ENCODE peak calls at places on chromosome 3, in four cellular contexts. S, B, I and U are unnamed samples.

GRCh38 chr3:123113889-123114450 is 47.1 kb downstream of the PDIA5 start:
- DNase-seq in I (no peak), S (no peak), B (no peak), U (no peak)

GRCh38 chr3:159534496-159534895 is 454.1 kb upstream of the IL12A start:
- DNase-seq in S (no peak), I (no peak), B (no peak), U (no peak)

GRCh38 chr3:56854856-56855620 is 53.3 kb upstream of the ARHGEF3 start:
- DNase-seq in B (no peak), I (no peak), S (no peak), U (no peak)

GRCh38 chr3:69294014-69294771 is 91.7 kb downstream of the FRMD4B start:
- DNase-seq in S (peak), B (no peak), I (no peak), U (peak)

GRCh38 chr3:14788644-14789043 is 30.1 kb upstream of the FGD5 start:
- DNase-seq in S (no peak), I (no peak), B (no peak), U (no peak)

GRCh38 chr3:146896711-146897110 is 291.6 kb upstream of the PLSCR5 start:
- DNase-seq in S (no peak), I (no peak), B (no peak), U (no peak)

GRCh38 chr3:136141296-136141785 is 54.8 kb downstream of the MSL2 start:
- DNase-seq in S (no peak), I (no peak), B (no peak), U (no peak)

GRCh38 chr3:8712045-8712870 is 21.3 kb upstream of the CAV3 start:
- DNase-seq in S (peak), B (no peak), I (no peak), U (no peak)

GRCh38 chr3:23865595-23866396 is 51.0 kb downstream of the NKIRAS1 start:
- DNase-seq in I (no peak), B (no peak), S (peak), U (peak)

GRCh38 chr3:63824309-63824708 is 5.2 kb downstream of the C3orf49 start:
- DNase-seq in I (no peak), B (no peak), S (no peak), U (no peak)

GRCh38 chr3:46395210-46395661 is 11.6 kb downstream of the CCR5AS start:
- DNase-seq in B (no peak), S (no peak), I (no peak), U (no peak)

GRCh38 chr3:14210843-14211594 is 32.4 kb downstream of the LSM3 start:
- DNase-seq in S (no peak), B (no peak), I (no peak), U (no peak)

GRCh38 chr3:32366638-32367368 is 24.9 kb upstream of the CMTM7 start:
- DNase-seq in I (no peak), S (no peak), B (no peak), U (peak)

GRCh38 chr3:8443829-8444791 is 57.5 kb upstream of the LMCD1 start:
- DNase-seq in I (peak), B (peak), S (peak), U (no peak)

GRCh38 chr3:6770376-6770648 is 90.6 kb upstream of the GRM7 start:
- DNase-seq in I (no peak), B (no peak), S (no peak), U (no peak)

GRCh38 chr3:44179251-44179650 is 62.4 kb upstream of the TOPAZ1 start:
- DNase-seq in S (no peak), I (no peak), B (no peak), U (no peak)

GRCh38 chr3:144265527-144266100 is 294.0 kb downstream of the DIPK2A start:
- DNase-seq in S (no peak), B (no peak), I (no peak), U (no peak)

GRCh38 chr3:180278583-180279188 is 241.9 kb upstream of the PEX5L start:
- DNase-seq in B (no peak), I (no peak), S (no peak), U (peak)

GRCh38 chr3:33131328-33132018 is 17.7 kb downstream of the CRTAP start:
- DNase-seq in B (no peak), S (no peak), I (no peak), U (peak)

GRCh38 chr3:184481924-184482671 is 79.5 kb upstream of the EPHB3 start:
- DNase-seq in I (no peak), S (no peak), B (no peak), U (no peak)

GRCh38 chr3:179304605-179305004 is 18.2 kb upstream of the ZNF639 start:
- DNase-seq in I (no peak), S (no peak), B (no peak), U (no peak)

GRCh38 chr3:139173372-139174108 is 128.8 kb upstream of the PRR23C start:
- DNase-seq in I (no peak), B (no peak), S (no peak), U (no peak)

GRCh38 chr3:100634493-100635272 is 25.3 kb downstream of the ADGRG7 start:
- DNase-seq in B (no peak), I (no peak), S (no peak), U (peak)

GRCh38 chr3:161314836-161315391 is 56.4 kb downstream of the SPTSSB start:
- DNase-seq in I (no peak), B (no peak), S (peak), U (peak)

GRCh38 chr3:195162033-195162669 is 108.8 kb downstream of the XXYLT1 start:
- DNase-seq in B (no peak), I (no peak), S (no peak), U (peak)

GRCh38 chr3:852033-852432 is 240.8 kb upstream of the CNTN6 start:
- DNase-seq in I (no peak), S (no peak), B (no peak), U (peak)

GRCh38 chr3:179969525-179969924 is 67.2 kb downstream of the PEX5L start:
- DNase-seq in B (no peak), I (no peak), S (peak), U (no peak)

GRCh38 chr3:143648708-143649107 is 199.6 kb downstream of the SLC9A9 start:
- DNase-seq in S (no peak), I (no peak), B (no peak), U (no peak)

GRCh38 chr3:111853071-111853470 is 6.0 kb upstream of the PHLDB2 start:
- DNase-seq in I (no peak), B (no peak), S (no peak), U (no peak)